ENCODE peak calls at places on chromosomes 1 and 21, in ten cellular contexts. Q is pancreas; G is AG09309; C is GM06990; N is coronary artery; E is fibroblast of mammary gland; S is cardiac muscle cell; U is esophagus squamous epithelium; V is tibial nerve; M is activated CD8-positive, alpha-beta T cell treated with anti-CD3 and anti-CD28 coated beads for 36 hours. J is an unnamed sample.

GRCh38 chr1:171296897-171297296 is 17.1 kb upstream of the FMO4 start:
- DNase-seq in Q (no peak), G (no peak), C (no peak), N (no peak), E (no peak), S (no peak), U (no peak), V (no peak), M (no peak), J (no peak)

GRCh38 chr1:75134656-75134938 is 409 bp downstream of the LHX8 start:
- DNase-seq in Q (no peak), G (no peak), C (no peak), N (no peak), E (no peak), S (no peak), U (no peak), V (no peak), M (no peak), J (no peak)

GRCh38 chr21:38645282-38645681 is 147.0 kb upstream of the ERG start:
- DNase-seq in Q (no peak), G (peak; percentile 52), C (no peak), N (no peak), E (peak; percentile 93), S (peak; percentile 48), U (no peak), V (no peak), M (no peak), J (no peak)

GRCh38 chr1:231487019-231487418 is 41.5 kb upstream of the TSNAX start:
- DNase-seq in Q (no peak), G (no peak), C (no peak), N (no peak), E (peak; percentile 82), S (peak; percentile 81), U (no peak), V (no peak), M (no peak), J (no peak)

GRCh38 chr1:27099154-27099903 is 55.6 kb downstream of the SLC9A1 start:
- DNase-seq in Q (no peak), G (no peak), C (peak; percentile 56), N (peak; percentile 94), E (peak; percentile 83), S (peak; percentile 84), U (no peak), V (peak; percentile 47), M (peak; percentile 79), J (no peak)

GRCh38 chr1:117225931-117226330 is 15.2 kb upstream of the VTCN1 start:
- DNase-seq in Q (no peak), G (no peak), C (no peak), N (no peak), E (no peak), S (no peak), U (no peak), V (no peak), M (no peak), J (no peak)

GRCh38 chr1:192263436-192263835 is 53.4 kb upstream of the RGS21 start:
- DNase-seq in Q (no peak), G (peak; percentile 42), C (no peak), N (no peak), E (peak; percentile 89), S (peak; percentile 90), U (no peak), V (no peak), M (no peak), J (no peak)

GRCh38 chr1:204991342-204991844 is 51.6 kb upstream of the CNTN2 start:
- DNase-seq in Q (no peak), G (no peak), C (peak; percentile 31), N (no peak), E (no peak), S (no peak), U (no peak), V (no peak), M (no peak), J (no peak)

GRCh38 chr1:21814241-21814918 is 2.3 kb downstream of the LDLRAD2 start:
- DNase-seq in Q (peak; percentile 78), G (no peak), C (peak; percentile 62), N (no peak), E (no peak), S (peak; percentile 44), U (no peak), V (no peak), M (peak; percentile 51), J (no peak)

GRCh38 chr1:31548518-31548898 is 27.8 kb upstream of the TINAGL1 start:
- DNase-seq in Q (no peak), G (no peak), C (no peak), N (no peak), E (peak; percentile 59), S (no peak), U (no peak), V (no peak), M (no peak), J (no peak)

GRCh38 chr1:44074415-44074814 is 43.2 kb upstream of the SLC6A9 start:
- DNase-seq in Q (no peak), G (no peak), C (no peak), N (no peak), E (no peak), S (no peak), U (no peak), V (no peak), M (no peak), J (no peak)

GRCh38 chr1:58162952-58163550 is 383.5 kb downstream of the OMA1 start:
- DNase-seq in Q (no peak), G (peak; percentile 37), C (no peak), N (no peak), E (peak; percentile 72), S (peak; percentile 73), U (no peak), V (peak; percentile 54), M (peak; percentile 19), J (no peak)

GRCh38 chr1:234963904-234964702 is 164.5 kb downstream of the TOMM20 start:
- DNase-seq in Q (no peak), G (no peak), C (no peak), N (peak; percentile 62), E (no peak), S (no peak), U (no peak), V (no peak), M (no peak), J (no peak)
- TF ChIP-seq CTCF in Q (no peak), G (no peak), C (no peak), N (no peak), E (no peak), S (no peak), U (no peak), V (no peak), M (no peak), J (no peak)

DNA sequence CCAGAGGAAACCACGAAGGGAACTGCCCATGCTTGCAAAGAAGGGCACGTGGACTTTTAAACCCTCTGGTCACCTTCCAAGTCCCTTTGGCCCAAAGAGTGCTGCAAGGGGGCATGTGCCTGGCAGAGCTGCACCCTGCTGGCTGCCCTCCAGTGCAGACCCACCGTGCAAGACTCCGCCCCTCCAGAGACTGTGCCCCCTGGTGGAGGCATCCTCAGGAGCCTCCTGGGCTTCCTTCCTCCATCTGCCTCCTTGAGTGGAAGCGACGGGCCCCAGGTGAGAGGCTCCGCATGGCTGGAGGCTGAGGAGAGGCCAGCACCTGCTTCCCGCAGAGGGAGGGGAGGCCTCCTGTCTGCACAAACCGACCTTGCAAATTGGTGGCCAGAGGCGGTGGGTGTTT is 100.7 kb downstream of the CRYAA start:
- DNase-seq in Q (no peak), G (no peak), C (peak; percentile 28), N (no peak), E (no peak), S (no peak), U (no peak), V (no peak), M (peak; percentile 59), J (no peak)
- TF ChIP-seq CTCF in Q (no peak), G (peak; percentile 32), C (peak; percentile 71), N (no peak), E (peak; percentile 17), S (peak; percentile 38), U (no peak), V (no peak), M (peak; percentile 53), J (peak; percentile 41)

GRCh38 chr1:17510138-17510537 is 29.4 kb upstream of the ARHGEF10L start:
- DNase-seq in Q (no peak), G (no peak), C (no peak), N (no peak), E (no peak), S (no peak), U (no peak), V (no peak), M (no peak), J (no peak)

GRCh38 chr1:17509320-17509719 is 30.2 kb upstream of the ARHGEF10L start:
- DNase-seq in Q (no peak), G (no peak), C (no peak), N (no peak), E (no peak), S (no peak), U (no peak), V (no peak), M (no peak), J (no peak)

GRCh38 chr1:17503146-17503545 is 36.4 kb upstream of the ARHGEF10L start:
- DNase-seq in Q (no peak), G (no peak), C (no peak), N (no peak), E (no peak), S (no peak), U (no peak), V (no peak), M (no peak), J (no peak)

GRCh38 chr1:17511188-17511587 is 28.3 kb upstream of the ARHGEF10L start:
- DNase-seq in Q (no peak), G (no peak), C (no peak), N (no peak), E (no peak), S (no peak), U (no peak), V (no peak), M (no peak), J (no peak)

GRCh38 chr1:17507916-17508315 is 31.6 kb upstream of the ARHGEF10L start:
- DNase-seq in Q (no peak), G (no peak), C (no peak), N (no peak), E (no peak), S (no peak), U (no peak), V (no peak), M (no peak), J (no peak)
- TF ChIP-seq CTCF in Q (no peak), G (no peak), C (peak; percentile 6), N (no peak), E (peak; percentile 22), S (peak; percentile 11), U (peak; percentile 19), V (no peak), M (no peak), J (peak; percentile 50)

DNA sequence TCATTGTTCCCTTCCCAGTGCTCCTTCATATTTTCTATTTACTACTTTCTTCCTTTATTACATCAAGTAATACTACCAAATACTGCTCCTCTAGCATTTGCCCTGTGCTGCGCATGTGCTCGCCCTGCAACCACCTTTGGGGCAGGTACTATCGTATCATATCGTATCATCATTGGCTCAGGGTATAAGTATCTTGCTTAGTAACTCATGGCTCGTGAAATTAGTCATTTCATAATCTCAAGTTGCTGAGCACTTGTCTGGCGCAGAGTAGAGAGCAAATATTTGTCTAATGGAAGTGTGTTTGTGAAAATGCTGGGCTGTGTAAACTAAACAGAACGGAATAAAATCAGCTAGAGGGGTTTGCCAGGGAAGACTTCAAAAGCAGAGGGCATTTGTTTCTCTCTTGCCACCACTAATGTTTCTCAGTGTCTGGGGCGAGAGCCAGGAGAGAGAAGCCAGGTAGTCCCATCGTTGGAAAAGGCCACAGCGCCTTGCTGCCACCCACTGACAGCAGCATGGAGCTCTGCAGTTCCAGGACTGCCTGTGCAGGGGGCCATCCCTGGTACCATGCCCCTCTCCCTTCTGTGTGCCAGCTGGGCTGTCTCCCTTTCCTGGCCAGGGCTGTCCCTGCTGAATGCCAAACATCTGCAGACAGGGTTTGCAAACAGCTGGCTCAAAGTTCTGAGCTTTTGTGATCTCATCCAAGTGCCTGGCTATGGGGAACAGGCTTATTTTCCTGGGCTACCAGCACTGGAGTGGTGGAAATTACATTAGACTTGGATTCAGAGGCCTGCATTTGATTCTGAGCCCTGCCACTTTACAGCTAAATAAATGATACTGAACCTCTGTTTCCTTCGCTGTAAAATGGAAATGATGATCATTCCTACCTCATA is 19.9 kb upstream of the CPT2 start:
- DNase-seq in Q (peak; percentile 66), G (no peak), C (no peak), N (no peak), E (no peak), S (peak; percentile 43), U (no peak), V (no peak), M (no peak), J (no peak)
- TF ChIP-seq CTCF in Q (no peak), G (peak; percentile 42), C (no peak), N (no peak), E (no peak), S (peak; percentile 37), U (no peak), V (no peak), M (no peak), J (no peak)

J was measured in type B pancreatic cell.